ENCODE peak calls at places on chromosomes 6 and 20, in five cellular contexts. N is memory B cell; U is NCI-H2227 treated with DMSO at 0.1 percent for 48 hours; S is T follicular helper cell; W is activated CD8-positive, alpha-beta memory T cell treated with anti-CD3 and anti-CD28 coated beads, Interleukin-2, amount 50 U/mL, for 48 hours. G is an unnamed sample.
A peak's percentile ranks its signal among the peaks of the same experiment; 100 is the strongest.

GRCh38 chr20:16007164-16007563 is 566.1 kb downstream of the KIF16B start:
- DNase-seq in N (no peak), U (no peak), W (no peak), S (no peak), G (no peak)

GRCh38 chr6:137089305-137089704 is 44.5 kb upstream of the IL20RA start:
- DNase-seq in W (no peak), S (no peak), U (no peak), N (no peak), G (no peak)

GRCh38 chr20:40679119-40679637 is 9.9 kb downstream of the MAFB start:
- DNase-seq in S (no peak), U (no peak), N (no peak), W (no peak), G (no peak)

GRCh38 chr6:74604279-74604678 is 601.6 kb downstream of the COL12A1 start:
- DNase-seq in N (no peak), U (no peak), W (no peak), S (no peak), G (no peak)

GRCh38 chr6:7151381-7151780 is 43.6 kb downstream of the RREB1 start:
- DNase-seq in S (no peak), U (no peak), N (no peak), W (peak; percentile 47), G (no peak)

GRCh38 chr6:141988954-141989705 is 143.6 kb upstream of the GJE1 start:
- DNase-seq in U (no peak), W (no peak), S (no peak), N (no peak), G (no peak)

GRCh38 chr20:44736170-44737021 is 9.3 kb upstream of the KCNK15 start:
- DNase-seq in N (no peak), W (no peak), S (no peak), U (peak; percentile 80), G (no peak)

GRCh38 chr6:45200510-45200909 is 127.6 kb upstream of the RUNX2 start:
- DNase-seq in U (no peak), S (no peak), W (no peak), N (no peak), G (no peak)

GRCh38 chr6:33776186-33776585 is 12.7 kb downstream of the LEMD2 start:
- DNase-seq in N (no peak), W (no peak), U (no peak), S (no peak), G (no peak)

GRCh38 chr6:4447646-4448315 is 312.4 kb upstream of the ECI2 start:
- DNase-seq in U (no peak), W (no peak), N (no peak), S (no peak), G (no peak)

GRCh38 chr6:112956696-112957525 is 609.8 kb downstream of the RFPL4B start:
- DNase-seq in N (no peak), U (peak; percentile 56), S (no peak), W (no peak), G (no peak)

GRCh38 chr6:157063176-157063934 is 260.0 kb downstream of the TMEM242 start:
- DNase-seq in S (no peak), W (no peak), N (no peak), U (no peak), G (no peak)

GRCh38 chr6:46129301-46129633 is 522 bp upstream of the ENPP4 start:
- DNase-seq in U (no peak), S (peak; percentile 1), N (no peak), W (no peak), G (no peak)

GRCh38 chr20:16393836-16394235 is 179.4 kb downstream of the KIF16B start:
- DNase-seq in S (no peak), U (no peak), W (no peak), N (no peak), G (no peak)

GRCh38 chr6:39143238-39143930 is 28.4 kb upstream of the SAYSD1 start:
- DNase-seq in S (no peak), U (no peak), N (no peak), W (no peak), G (no peak)

GRCh38 chr6:24796616-24797290 is 2.0 kb downstream of the ARMH2 start:
- DNase-seq in U (no peak), N (no peak), W (no peak), S (no peak), G (no peak)

GRCh38 chr6:163986313-163986712 is 571.8 kb downstream of the QKI start:
- DNase-seq in S (no peak), U (no peak), W (no peak), N (no peak), G (no peak)

GRCh38 chr6:145895802-145896201 is 68.4 kb downstream of the SHPRH start:
- DNase-seq in S (no peak), N (no peak), W (no peak), U (no peak), G (no peak)

GRCh38 chr20:17471606-17472187 is 59.5 kb downstream of the BFSP1 start:
- DNase-seq in W (no peak), S (no peak), N (no peak), U (peak; percentile 77), G (no peak)

GRCh38 chr6:18405477-18406293 is 18.5 kb downstream of the RNF144B start:
- DNase-seq in W (no peak), U (no peak), S (no peak), N (no peak), G (no peak)

GRCh38 chr6:136979206-136979605 is 57.1 kb downstream of the SLC35D3 start:
- DNase-seq in N (no peak), W (no peak), S (no peak), U (no peak), G (no peak)

GRCh38 chr6:106253194-106253593 is 72.4 kb downstream of the ATG5 start:
- DNase-seq in N (no peak), S (no peak), W (no peak), U (no peak), G (no peak)

GRCh38 chr6:53710788-53711187 is 45.2 kb upstream of the KLHL31 start:
- DNase-seq in S (no peak), W (no peak), U (no peak), N (no peak), G (no peak)

GRCh38 chr20:23125159-23125558 is 39.0 kb upstream of the CD93 start:
- DNase-seq in S (no peak), W (no peak), U (no peak), N (no peak), G (no peak)

GRCh38 chr6:13304101-13304500 is 24.2 kb downstream of the TBC1D7 start:
- DNase-seq in S (no peak), N (no peak), W (no peak), U (no peak), G (no peak)

GRCh38 chr20:18414140-18414539 is 52.7 kb downstream of the DZANK1 start:
- DNase-seq in N (no peak), W (no peak), S (no peak), U (no peak), G (no peak)

GRCh38 chr20:33554914-33555420 is 65.1 kb downstream of the CBFA2T2 start:
- DNase-seq in U (peak; percentile 32), W (no peak), S (peak; percentile 31), N (no peak), G (no peak)

GRCh38 chr20:52889225-52889624 is 82.9 kb upstream of the TSHZ2 start:
- DNase-seq in S (no peak), U (no peak), W (no peak), N (no peak), G (no peak)

GRCh38 chr6:2959909-2960719 is 11.3 kb downstream of the SERPINB6 start:
- DNase-seq in S (no peak), W (peak; percentile 45), U (no peak), N (no peak), G (no peak)

GRCh38 chr6:118705799-118706481 is 54.5 kb upstream of the CEP85L start:
- DNase-seq in N (no peak), W (no peak), U (no peak), S (no peak), G (no peak)

GRCh38 chr6:33297406-33297955 is 1.3 kb downstream of the RGL2 start:
- DNase-seq in W (no peak), U (no peak), N (no peak), S (no peak), G (no peak)

GRCh38 chr6:100592929-100593328 is 128.2 kb upstream of the SIM1 start:
- DNase-seq in W (no peak), U (peak; percentile 86), N (no peak), S (no peak), G (no peak)

GRCh38 chr20:37643400-37643799 is 50.4 kb upstream of the CTNNBL1 start:
- DNase-seq in W (no peak), S (no peak), U (no peak), N (no peak), G (no peak)

GRCh38 chr20:38222923-38223742 is 37.4 kb downstream of the KIAA1755 start:
- DNase-seq in U (no peak), S (no peak), N (no peak), W (no peak), G (no peak)

GRCh38 chr6:100700009-100700408 is 181.1 kb downstream of the ASCC3 start:
- DNase-seq in U (no peak), W (no peak), N (no peak), S (no peak), G (no peak)

GRCh38 chr6:87391334-87391733 is 16.4 kb upstream of the CFAP206 start:
- DNase-seq in S (no peak), U (no peak), N (no peak), W (no peak), G (no peak)

GRCh38 chr6:37688088-37688850 is 9.4 kb downstream of the MDGA1 start:
- DNase-seq in W (no peak), N (no peak), U (no peak), S (no peak), G (no peak)

GRCh38 chr6:29892696-29893095 is 49.6 kb upstream of the HLA-A start:
- DNase-seq in W (no peak), U (no peak), N (no peak), S (no peak), G (no peak)